ENCODE peak calls at places on chromosome 12, in six cellular contexts. A is neural progenitor cell, Z is astrocyte, O is A673, E is HepG2, R is MM.1S. B is an unnamed sample.

GRCh38 chr12:77049767-77050353 is 15.5 kb downstream of the E2F7 start:
- DNase-seq in E (peak; percentile 69), R (peak; percentile 77), O (peak; percentile 78), Z (peak; percentile 52), A (peak; percentile 63), B (peak; percentile 82)

GRCh38 chr12:132568301-132568700 is 42.1 kb downstream of the LRCOL1 start:
- DNase-seq in A (no peak), O (no peak), E (no peak), Z (no peak), R (no peak), B (no peak)

GRCh38 chr12:93165384-93165932 is 212.3 kb upstream of the NUDT4 start:
- DNase-seq in A (peak; percentile 51), O (no peak), E (no peak), Z (no peak), R (no peak), B (no peak)

GRCh38 chr12:93767524-93767863 is 90.3 kb downstream of the CRADD start:
- DNase-seq in O (peak; percentile 26), R (peak; percentile 11), A (no peak), Z (no peak), E (no peak), B (no peak)

GRCh38 chr12:91986084-91986483 is 159.6 kb downstream of the BTG1 start:
- DNase-seq in E (peak; percentile 10), A (peak; percentile 69), Z (peak; percentile 60), O (no peak), R (no peak), B (no peak)

GRCh38 chr12:21219206-21219605 is 88.2 kb downstream of the SLCO1B1 start:
- DNase-seq in O (no peak), A (no peak), R (no peak), Z (no peak), E (no peak), B (no peak)

GRCh38 chr12:130286041-130286440 is 51.6 kb upstream of the PIWIL1 start:
- DNase-seq in A (peak; percentile 43), R (no peak), O (no peak), Z (no peak), E (peak; percentile 11), B (no peak)

GRCh38 chr12:2286461-2287131 is 233.8 kb downstream of the CACNA1C start:
- DNase-seq in R (no peak), O (no peak), Z (no peak), E (no peak), A (no peak), B (no peak)

GRCh38 chr12:6067152-6067916 is 57.1 kb downstream of the VWF start:
- DNase-seq in E (peak; percentile 56), O (peak; percentile 18), Z (no peak), A (peak; percentile 72), R (no peak), B (peak; percentile 60)

GRCh38 chr12:104411826-104412626 is 44.7 kb upstream of the CHST11 start:
- DNase-seq in Z (peak; percentile 73), A (no peak), O (no peak), R (no peak), E (no peak), B (no peak)

GRCh38 chr12:117096643-117097042 is 2.6 kb downstream of the TESC start:
- DNase-seq in O (no peak), R (no peak), E (no peak), A (no peak), Z (no peak), B (no peak)

GRCh38 chr12:99444859-99445316 is 202.7 kb upstream of the GARIN6 start:
- DNase-seq in R (no peak), A (no peak), Z (peak; percentile 44), O (no peak), E (no peak), B (no peak)

GRCh38 chr12:104454997-104455396 is 1.8 kb upstream of the CHST11 start:
- DNase-seq in O (no peak), Z (peak; percentile 77), A (no peak), E (no peak), R (no peak), B (no peak)

GRCh38 chr12:15575797-15576560 is 213.2 kb downstream of the EPS8 start:
- DNase-seq in A (no peak), Z (peak; percentile 23), O (no peak), R (no peak), E (no peak), B (no peak)

GRCh38 chr12:102480401-102480800 is at the start of gene IGF1:
- DNase-seq in E (no peak), R (peak; percentile 61), Z (peak; percentile 58), A (no peak), O (peak; percentile 89), B (peak; percentile 41)

GRCh38 chr12:58247633-58248032 is 306.3 kb downstream of the ATP23 start:
- DNase-seq in A (peak; percentile 10), Z (no peak), E (no peak), O (peak; percentile 50), R (no peak), B (no peak)

GRCh38 chr12:6223545-6223944 is 23.3 kb downstream of the CD9 start:
- DNase-seq in R (no peak), O (no peak), E (no peak), Z (no peak), A (no peak), B (no peak)

GRCh38 chr12:95700316-95700785 is 90.2 kb downstream of the NTN4 start:
- DNase-seq in Z (peak; percentile 99), E (no peak), R (peak; percentile 89), A (no peak), O (no peak), B (no peak)

GRCh38 chr12:13234045-13234641 is 37.6 kb downstream of the EMP1 start:
- DNase-seq in A (peak; percentile 66), Z (no peak), E (peak; percentile 34), O (peak; percentile 75), R (peak; percentile 48), B (peak; percentile 70)

GRCh38 chr12:114799574-114800487 is 115.9 kb upstream of the TBX3 start:
- DNase-seq in O (no peak), E (peak; percentile 100), A (peak; percentile 71), Z (no peak), R (no peak), B (peak; percentile 80)

GRCh38 chr12:8692573-8692972 is 5.2 kb upstream of the RIMKLB start:
- DNase-seq in A (peak; percentile 80), Z (peak; percentile 63), R (no peak), O (peak; percentile 37), E (no peak), B (peak; percentile 78)

GRCh38 chr12:22313276-22313995 is 21.1 kb downstream of the ST8SIA1 start:
- DNase-seq in R (no peak), O (no peak), E (no peak), A (no peak), Z (no peak), B (no peak)

GRCh38 chr12:65891987-65892481 is 67.8 kb downstream of the HMGA2 start:
- DNase-seq in A (no peak), Z (peak; percentile 100), E (no peak), R (no peak), O (peak; percentile 86), B (peak; percentile 73)

DNA sequence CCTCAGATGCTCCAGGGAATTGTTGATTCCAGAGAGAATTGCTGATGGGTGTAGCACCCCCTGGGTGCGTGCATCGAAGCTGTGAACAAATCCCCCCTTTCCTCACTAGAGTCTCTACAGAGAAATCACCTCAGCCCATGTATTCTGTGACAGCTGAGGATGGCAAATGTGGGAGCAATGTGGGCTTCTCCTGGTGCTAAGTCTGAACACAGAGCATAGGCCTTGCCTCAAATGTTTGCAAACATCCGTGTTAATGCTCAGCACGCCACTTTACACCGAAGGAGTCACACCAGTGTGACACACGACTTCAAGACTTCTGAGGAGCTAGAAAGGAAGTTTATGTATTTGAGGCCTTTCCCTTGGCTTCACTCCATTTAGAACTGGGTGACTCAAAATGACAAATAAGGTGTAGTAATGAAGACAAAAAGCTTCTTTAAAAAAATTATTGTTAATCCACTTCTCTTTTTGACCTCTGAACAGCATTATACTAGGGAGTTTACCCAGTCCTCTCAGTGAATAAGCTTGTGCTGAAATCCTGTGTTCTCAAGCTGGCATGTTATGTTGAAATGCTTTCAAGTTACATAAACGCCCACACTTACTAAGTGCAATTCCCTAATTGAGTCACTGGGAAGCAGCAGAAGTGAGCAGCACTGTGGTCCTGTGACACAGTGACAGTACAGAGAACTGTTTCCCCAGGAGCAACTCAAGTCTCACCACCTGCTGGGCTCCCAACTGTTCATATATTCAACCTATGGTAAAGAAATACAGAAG is 92.9 kb downstream of the FAR2 start:
- DNase-seq in R (no peak), O (peak; percentile 83), E (peak; percentile 37), A (peak; percentile 40), Z (peak; percentile 87), B (peak; percentile 69)
- TF ChIP-seq EZH2 in R (no peak), O (no peak), E (no peak), A (no peak), Z (no peak), B (no peak)

GRCh38 chr12:23596568-23596967 is 352.9 kb downstream of the SOX5 start:
- DNase-seq in A (no peak), O (no peak), Z (no peak), R (no peak), E (no peak), B (no peak)
- H3K9me3 ChIP-seq in A (peaks cover 5% of the 10 kb centered on the region), O (peaks cover 12% of the 10 kb centered on the region), Z (peaks cover 4% of the 10 kb centered on the region), R (no peaks in the 10 kb centered on the region), E (no peaks in the 10 kb centered on the region), B (no peaks in the 10 kb centered on the region)

DNA sequence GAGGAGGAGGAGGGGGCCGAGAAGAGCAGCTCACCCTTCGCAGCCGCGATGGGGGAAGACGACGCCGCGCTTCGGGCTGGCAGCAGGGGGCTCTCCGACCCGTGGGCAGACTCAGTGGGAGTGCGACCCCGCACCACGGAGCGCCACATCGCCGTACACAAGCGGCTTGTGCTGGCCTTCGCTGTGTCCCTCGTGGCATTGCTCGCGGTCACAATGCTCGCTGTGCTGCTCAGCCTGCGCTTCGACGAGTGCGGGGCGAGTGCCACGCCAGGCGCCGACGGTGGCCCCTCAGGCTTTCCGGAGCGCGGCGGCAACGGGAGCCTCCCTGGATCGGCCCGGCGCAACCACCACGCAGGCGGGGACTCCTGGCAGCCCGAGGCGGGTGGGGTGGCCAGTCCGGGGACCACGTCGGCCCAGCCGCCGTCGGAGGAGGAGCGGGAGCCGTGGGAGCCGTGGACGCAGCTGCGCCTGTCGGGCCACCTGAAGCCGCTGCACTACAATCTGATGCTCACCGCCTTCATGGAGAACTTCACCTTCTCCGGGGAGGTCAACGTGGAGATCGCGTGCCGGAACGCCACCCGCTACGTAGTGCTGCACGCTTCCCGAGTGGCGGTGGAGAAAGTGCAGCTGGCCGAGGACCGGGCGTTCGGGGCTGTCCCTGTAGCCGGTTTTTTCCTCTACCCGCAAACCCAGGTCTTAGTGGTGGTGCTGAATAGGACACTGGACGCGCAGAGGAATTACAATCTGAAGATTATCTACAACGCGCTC is 745 bp downstream of the TRHDE start:
- DNase-seq in Z (peak; percentile 65), E (no peak), O (peak; percentile 54), R (no peak), A (peak; percentile 56), B (peak; percentile 56)
- H3K27ac ChIP-seq in Z (peak overlapping the region; percentile 75), E (no peak overlapping the region), O (peak overlapping the region; percentile 87), R (no peak overlapping the region), A (no peak overlapping the region), B (peak overlapping the region; percentile 21)

GRCh38 chr12:131380220-131380957 is 330.5 kb upstream of the SFSWAP start:
- DNase-seq in Z (no peak), R (no peak), A (peak; percentile 31), O (no peak), E (no peak), B (no peak)

GRCh38 chr12:131380961-131381705 is 329.8 kb upstream of the SFSWAP start:
- DNase-seq in Z (no peak), R (no peak), E (no peak), A (peak; percentile 34), O (no peak), B (no peak)

GRCh38 chr12:131378176-131378842 is 332.6 kb upstream of the SFSWAP start:
- DNase-seq in O (no peak), E (no peak), Z (no peak), R (no peak), A (no peak), B (no peak)

GRCh38 chr12:131378861-131379665 is 331.8 kb upstream of the SFSWAP start:
- DNase-seq in O (no peak), A (no peak), E (no peak), Z (no peak), R (no peak), B (no peak)

GRCh38 chr12:131379758-131380157 is 331.1 kb upstream of the SFSWAP start:
- DNase-seq in O (no peak), A (peak; percentile 66), E (no peak), Z (no peak), R (no peak), B (no peak)
- TF ChIP-seq EZH2 in O (no peak), A (no peak), E (no peak), Z (no peak), R (no peak), B (no peak)

B was measured in hepatocyte.